ENCODE peak calls at places on chromosomes 12 and 14, in nine cellular contexts. One of them, this sample, is unnamed. For H3K27me3, the result is how much of the 10 kb centered on the place peaks cover.

GRCh38 chr14:76922599-76922998 is 96.4 kb downstream of the LRRC74A start:
- DNase-seq in left lung: no peak
- DNase-seq in suprapubic skin: no peak
- DNase-seq in neuronal stem cell: no peak
- DNase-seq in heart right ventricle: no peak
- DNase-seq in K562: no peak
- DNase-seq in testis: no peak
- DNase-seq in CD8-positive, alpha-beta memory T cell: no peak
- DNase-seq in brain microvascular endothelial cell: no peak
- DNase-seq in this sample: peak

GRCh38 chr14:74251546-74252030 is 12.3 kb downstream of the VSX2 start:
- DNase-seq in K562: peak
- DNase-seq in CD8-positive, alpha-beta memory T cell: peak
- DNase-seq in brain microvascular endothelial cell: peak
- DNase-seq in left lung: peak
- DNase-seq in heart right ventricle: peak
- DNase-seq in neuronal stem cell: no peak
- DNase-seq in suprapubic skin: peak
- DNase-seq in testis: peak
- DNase-seq in this sample: peak

GRCh38 chr14:26867171-26867757 is 269.4 kb upstream of the NOVA1 start:
- DNase-seq in heart right ventricle: no peak
- DNase-seq in left lung: no peak
- DNase-seq in K562: no peak
- DNase-seq in testis: no peak
- DNase-seq in brain microvascular endothelial cell: no peak
- DNase-seq in suprapubic skin: no peak
- DNase-seq in neuronal stem cell: no peak
- DNase-seq in CD8-positive, alpha-beta memory T cell: no peak
- DNase-seq in this sample: no peak

GRCh38 chr12:58030566-58031279 is 89.4 kb downstream of the ATP23 start:
- DNase-seq in brain microvascular endothelial cell: no peak
- DNase-seq in CD8-positive, alpha-beta memory T cell: no peak
- DNase-seq in K562: no peak
- DNase-seq in heart right ventricle: no peak
- DNase-seq in neuronal stem cell: no peak
- DNase-seq in suprapubic skin: no peak
- DNase-seq in left lung: no peak
- DNase-seq in testis: no peak
- DNase-seq in this sample: peak

GRCh38 chr12:60335765-60336164 is 739.9 kb downstream of the SLC16A7 start:
- DNase-seq in K562: no peak
- DNase-seq in CD8-positive, alpha-beta memory T cell: no peak
- DNase-seq in brain microvascular endothelial cell: peak
- DNase-seq in testis: no peak
- DNase-seq in suprapubic skin: no peak
- DNase-seq in neuronal stem cell: no peak
- DNase-seq in left lung: no peak
- DNase-seq in heart right ventricle: no peak
- DNase-seq in this sample: peak

GRCh38 chr12:88650715-88651114 is 70.4 kb upstream of the KITLG start:
- DNase-seq in K562: no peak
- DNase-seq in CD8-positive, alpha-beta memory T cell: no peak
- DNase-seq in brain microvascular endothelial cell: peak
- DNase-seq in testis: no peak
- DNase-seq in heart right ventricle: no peak
- DNase-seq in neuronal stem cell: no peak
- DNase-seq in suprapubic skin: no peak
- DNase-seq in left lung: no peak
- DNase-seq in this sample: peak

GRCh38 chr14:22460461-22461195 is 128.4 kb downstream of the DAD1 start:
- DNase-seq in heart right ventricle: no peak
- DNase-seq in K562: no peak
- DNase-seq in suprapubic skin: no peak
- DNase-seq in left lung: no peak
- DNase-seq in neuronal stem cell: no peak
- DNase-seq in CD8-positive, alpha-beta memory T cell: no peak
- DNase-seq in brain microvascular endothelial cell: peak
- DNase-seq in testis: no peak
- DNase-seq in this sample: no peak

GRCh38 chr12:51070004-51070403 is 13.4 kb downstream of the CSRNP2 start:
- DNase-seq in neuronal stem cell: no peak
- DNase-seq in CD8-positive, alpha-beta memory T cell: no peak
- DNase-seq in heart right ventricle: no peak
- DNase-seq in suprapubic skin: no peak
- DNase-seq in testis: no peak
- DNase-seq in K562: no peak
- DNase-seq in brain microvascular endothelial cell: no peak
- DNase-seq in left lung: no peak
- DNase-seq in this sample: peak

DNA sequence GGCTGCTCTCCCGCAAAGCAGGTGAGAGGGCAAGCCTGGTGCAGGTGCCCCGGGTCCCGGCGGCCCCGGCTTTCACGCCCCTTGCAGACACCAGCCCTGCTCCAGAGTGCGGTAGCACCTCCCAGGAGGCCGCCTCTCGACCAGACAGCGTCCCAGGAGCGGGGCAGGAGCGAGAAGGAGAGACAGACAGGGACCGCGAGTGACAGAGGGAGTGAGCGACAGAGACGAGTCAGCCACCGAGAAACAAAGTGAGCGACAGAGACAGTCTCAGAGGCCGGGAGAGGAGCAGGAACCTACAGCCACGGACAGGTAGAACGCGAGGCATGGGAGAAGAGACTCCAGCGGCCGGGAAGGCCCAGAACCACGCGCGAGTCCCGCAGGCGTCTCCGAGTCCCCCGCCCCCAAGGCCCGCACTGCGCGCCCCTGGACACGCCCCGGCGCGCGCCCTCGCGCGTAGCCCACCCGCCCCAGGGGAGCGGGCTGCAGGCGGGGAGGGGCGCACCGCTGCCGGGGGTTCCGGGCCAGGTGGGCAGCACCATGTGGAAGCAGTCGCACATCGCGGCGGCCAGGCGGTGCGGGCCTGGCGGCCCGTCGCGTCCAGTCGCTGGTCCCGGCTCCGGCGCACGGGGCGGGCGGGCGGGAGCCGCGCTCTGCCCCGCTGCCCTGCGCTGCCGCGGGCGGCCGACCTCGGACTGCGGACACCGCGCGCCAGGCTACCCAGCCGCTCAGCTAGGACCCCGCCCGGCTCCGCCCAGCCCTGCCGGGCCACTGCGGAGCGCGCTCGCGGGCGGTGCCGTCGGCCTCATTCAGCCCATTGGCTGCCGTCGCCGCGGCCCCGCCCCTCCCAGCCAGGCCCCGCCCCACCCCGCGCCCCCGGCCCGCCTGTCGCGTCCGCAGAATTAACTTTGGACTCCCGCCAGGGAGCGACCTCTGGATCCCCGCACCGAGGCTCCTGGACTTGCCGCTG is at the start of gene AHNAK2:
- DNase-seq in heart right ventricle: peak
- DNase-seq in suprapubic skin: peak
- DNase-seq in CD8-positive, alpha-beta memory T cell: peak
- DNase-seq in neuronal stem cell: peak
- DNase-seq in brain microvascular endothelial cell: peak
- DNase-seq in left lung: peak
- DNase-seq in testis: peak
- DNase-seq in K562: peak
- DNase-seq in this sample: peak
- H3K27me3 ChIP-seq in heart right ventricle: under half
- H3K27me3 ChIP-seq in suprapubic skin: under half
- H3K27me3 ChIP-seq in CD8-positive, alpha-beta memory T cell: under half
- H3K27me3 ChIP-seq in neuronal stem cell: under half
- H3K27me3 ChIP-seq in brain microvascular endothelial cell: under half
- H3K27me3 ChIP-seq in left lung: under half
- H3K27me3 ChIP-seq in testis: under half
- H3K27me3 ChIP-seq in K562: under half
- H3K27me3 ChIP-seq in this sample: under half

GRCh38 chr12:2384533-2385328 is 331.9 kb downstream of the CACNA1C start:
- DNase-seq in CD8-positive, alpha-beta memory T cell: no peak
- DNase-seq in left lung: no peak
- DNase-seq in neuronal stem cell: no peak
- DNase-seq in K562: no peak
- DNase-seq in testis: no peak
- DNase-seq in heart right ventricle: peak
- DNase-seq in suprapubic skin: peak
- DNase-seq in brain microvascular endothelial cell: peak
- DNase-seq in this sample: peak

GRCh38 chr12:2386566-2386965 is 333.8 kb downstream of the CACNA1C start:
- DNase-seq in left lung: no peak
- DNase-seq in brain microvascular endothelial cell: no peak
- DNase-seq in suprapubic skin: peak
- DNase-seq in testis: no peak
- DNase-seq in CD8-positive, alpha-beta memory T cell: no peak
- DNase-seq in heart right ventricle: no peak
- DNase-seq in neuronal stem cell: no peak
- DNase-seq in K562: no peak
- DNase-seq in this sample: no peak

GRCh38 chr12:2387051-2387834 is 334.5 kb downstream of the CACNA1C start:
- DNase-seq in suprapubic skin: no peak
- DNase-seq in CD8-positive, alpha-beta memory T cell: no peak
- DNase-seq in left lung: no peak
- DNase-seq in neuronal stem cell: no peak
- DNase-seq in heart right ventricle: no peak
- DNase-seq in K562: no peak
- DNase-seq in brain microvascular endothelial cell: no peak
- DNase-seq in testis: no peak
- DNase-seq in this sample: no peak

GRCh38 chr12:2384029-2384386 is 331.2 kb downstream of the CACNA1C start:
- DNase-seq in suprapubic skin: no peak
- DNase-seq in heart right ventricle: no peak
- DNase-seq in neuronal stem cell: no peak
- DNase-seq in testis: no peak
- DNase-seq in left lung: no peak
- DNase-seq in K562: no peak
- DNase-seq in brain microvascular endothelial cell: no peak
- DNase-seq in CD8-positive, alpha-beta memory T cell: no peak
- DNase-seq in this sample: no peak

DNA sequence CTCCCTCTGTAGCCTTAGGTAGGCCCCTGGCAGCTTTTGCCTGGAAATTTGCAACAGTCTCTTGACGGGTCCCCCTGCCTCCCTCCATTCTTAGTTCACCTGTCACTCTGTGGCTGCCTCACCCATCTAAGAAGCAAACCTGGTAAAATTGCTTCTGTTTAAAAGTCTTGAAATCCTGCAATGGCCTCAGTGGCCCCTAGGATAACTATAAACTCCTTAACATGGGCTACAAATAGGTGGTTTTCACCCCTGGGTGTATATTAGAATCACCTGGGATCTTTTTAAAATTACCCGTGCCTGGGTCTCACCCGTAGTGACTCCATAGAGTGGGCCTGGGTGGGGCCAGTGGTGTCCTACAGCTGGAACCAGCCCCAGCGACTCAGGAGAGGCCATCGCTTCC is 332.7 kb downstream of the CACNA1C start:
- DNase-seq in heart right ventricle: no peak
- DNase-seq in testis: no peak
- DNase-seq in left lung: no peak
- DNase-seq in neuronal stem cell: no peak
- DNase-seq in K562: no peak
- DNase-seq in brain microvascular endothelial cell: no peak
- DNase-seq in suprapubic skin: no peak
- DNase-seq in CD8-positive, alpha-beta memory T cell: no peak
- DNase-seq in this sample: no peak
- H3K27me3 ChIP-seq in heart right ventricle: under half
- H3K27me3 ChIP-seq in testis: under half
- H3K27me3 ChIP-seq in left lung: under half
- H3K27me3 ChIP-seq in neuronal stem cell: under half
- H3K27me3 ChIP-seq in K562: under half
- H3K27me3 ChIP-seq in brain microvascular endothelial cell: under half
- H3K27me3 ChIP-seq in suprapubic skin: under half
- H3K27me3 ChIP-seq in CD8-positive, alpha-beta memory T cell: under half
- H3K27me3 ChIP-seq in this sample: under half

DNA sequence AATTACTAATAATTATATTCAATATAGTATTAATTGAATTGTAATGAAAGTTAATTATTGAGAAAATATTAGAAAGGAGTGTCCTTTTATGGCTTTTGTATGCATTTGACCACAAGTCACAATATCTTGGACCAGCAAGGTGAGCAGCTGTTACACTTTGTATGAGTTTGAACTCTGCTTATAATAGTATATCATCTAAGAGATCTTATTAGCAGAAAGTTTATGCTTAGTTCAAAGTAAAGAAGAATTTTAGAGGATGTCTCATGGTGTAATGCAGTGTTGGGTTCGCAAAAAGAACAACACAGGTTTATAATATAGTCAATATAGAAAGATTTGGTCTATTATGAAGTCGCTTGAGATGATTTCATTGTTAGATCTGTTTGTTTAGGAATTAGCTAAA is 2.0 kb upstream of the TRIM9 start:
- DNase-seq in K562: no peak
- DNase-seq in brain microvascular endothelial cell: no peak
- DNase-seq in left lung: no peak
- DNase-seq in suprapubic skin: no peak
- DNase-seq in CD8-positive, alpha-beta memory T cell: no peak
- DNase-seq in heart right ventricle: no peak
- DNase-seq in neuronal stem cell: no peak
- DNase-seq in testis: no peak
- DNase-seq in this sample: no peak
- H3K27me3 ChIP-seq in K562: under half
- H3K27me3 ChIP-seq in brain microvascular endothelial cell: under half
- H3K27me3 ChIP-seq in left lung: under half
- H3K27me3 ChIP-seq in suprapubic skin: under half
- H3K27me3 ChIP-seq in CD8-positive, alpha-beta memory T cell: under half
- H3K27me3 ChIP-seq in heart right ventricle: half or more
- H3K27me3 ChIP-seq in neuronal stem cell: under half
- H3K27me3 ChIP-seq in testis: under half
- H3K27me3 ChIP-seq in this sample: under half

GRCh38 chr14:38208825-38209562 is 1.3 kb downstream of the SSTR1 start:
- DNase-seq in K562: no peak
- DNase-seq in neuronal stem cell: peak
- DNase-seq in CD8-positive, alpha-beta memory T cell: no peak
- DNase-seq in left lung: no peak
- DNase-seq in heart right ventricle: peak
- DNase-seq in brain microvascular endothelial cell: no peak
- DNase-seq in testis: no peak
- DNase-seq in suprapubic skin: no peak
- DNase-seq in this sample: peak

GRCh38 chr14:38210168-38210567 is 2.5 kb downstream of the SSTR1 start:
- DNase-seq in heart right ventricle: no peak
- DNase-seq in brain microvascular endothelial cell: no peak
- DNase-seq in suprapubic skin: no peak
- DNase-seq in K562: no peak
- DNase-seq in left lung: no peak
- DNase-seq in CD8-positive, alpha-beta memory T cell: no peak
- DNase-seq in neuronal stem cell: peak
- DNase-seq in testis: no peak
- DNase-seq in this sample: peak

GRCh38 chr14:38207830-38208815 is at the start of gene SSTR1:
- DNase-seq in K562: no peak
- DNase-seq in brain microvascular endothelial cell: no peak
- DNase-seq in suprapubic skin: no peak
- DNase-seq in neuronal stem cell: peak
- DNase-seq in testis: peak
- DNase-seq in CD8-positive, alpha-beta memory T cell: no peak
- DNase-seq in left lung: no peak
- DNase-seq in heart right ventricle: peak
- DNase-seq in this sample: peak

GRCh38 chr14:38210587-38211257 is 3.0 kb downstream of the SSTR1 start:
- DNase-seq in brain microvascular endothelial cell: no peak
- DNase-seq in K562: no peak
- DNase-seq in CD8-positive, alpha-beta memory T cell: no peak
- DNase-seq in suprapubic skin: no peak
- DNase-seq in heart right ventricle: peak
- DNase-seq in left lung: no peak
- DNase-seq in neuronal stem cell: peak
- DNase-seq in testis: peak
- DNase-seq in this sample: peak

GRCh38 chr14:38209572-38210159 is 2.0 kb downstream of the SSTR1 start:
- DNase-seq in left lung: no peak
- DNase-seq in K562: no peak
- DNase-seq in CD8-positive, alpha-beta memory T cell: no peak
- DNase-seq in brain microvascular endothelial cell: no peak
- DNase-seq in testis: no peak
- DNase-seq in neuronal stem cell: no peak
- DNase-seq in heart right ventricle: no peak
- DNase-seq in suprapubic skin: no peak
- DNase-seq in this sample: peak
- H3K27me3 ChIP-seq in left lung: half or more
- H3K27me3 ChIP-seq in K562: under half
- H3K27me3 ChIP-seq in CD8-positive, alpha-beta memory T cell: under half
- H3K27me3 ChIP-seq in brain microvascular endothelial cell: under half
- H3K27me3 ChIP-seq in testis: under half
- H3K27me3 ChIP-seq in neuronal stem cell: half or more
- H3K27me3 ChIP-seq in heart right ventricle: under half
- H3K27me3 ChIP-seq in suprapubic skin: half or more
- H3K27me3 ChIP-seq in this sample: half or more